ENCODE peak calls at places on chromosomes 4 and X, in six cellular contexts. W is endodermal cell; M is left ventricle myocardium inferior; L is PC-3; Z is mesendoderm; S is CD8-positive, alpha-beta memory T cell. B is an unnamed sample.

GRCh38 chr4:2324891-2325290 is 63.0 kb upstream of the MXD4 start:
- DNase-seq in W (no peak), S (no peak), L (no peak), Z (no peak), M (no peak), B (no peak)

GRCh38 chr4:174218127-174218790 is 65.2 kb downstream of the FBXO8 start:
- DNase-seq in S (no peak), L (no peak), Z (peak; percentile 95), W (peak; percentile 79), M (no peak), B (no peak)

GRCh38 chrX:112832481-112833095 is 8.0 kb downstream of the AMOT start:
- DNase-seq in S (no peak), L (peak; percentile 47), W (peak; percentile 82), Z (peak; percentile 53), M (no peak), B (no peak)

GRCh38 chr4:1414831-1415680 is 8.8 kb upstream of the NKX1-1 start:
- DNase-seq in S (peak; percentile 34), Z (no peak), L (no peak), M (no peak), W (peak; percentile 45), B (peak; percentile 26)

GRCh38 chrX:105220636-105221035 is at the start of gene TEX13A:
- DNase-seq in Z (no peak), M (no peak), W (no peak), S (no peak), L (no peak), B (no peak)

GRCh38 chr4:106365613-106366012 is 3.0 kb downstream of the GIMD1 start:
- DNase-seq in M (no peak), L (peak; percentile 82), S (no peak), W (no peak), Z (peak; percentile 3), B (no peak)

GRCh38 chr4:122728781-122729330 is 3.6 kb upstream of the BBS12 start:
- DNase-seq in Z (no peak), L (no peak), M (no peak), S (no peak), W (no peak), B (no peak)

GRCh38 chr4:165921546-165921945 is 48.5 kb downstream of the TLL1 start:
- DNase-seq in M (no peak), L (no peak), W (no peak), Z (no peak), S (no peak), B (no peak)

GRCh38 chrX:10071451-10072163 is 85.2 kb upstream of the CLCN4 start:
- DNase-seq in W (no peak), S (no peak), L (no peak), Z (no peak), M (no peak), B (no peak)

GRCh38 chrX:68358679-68359078 is 74.6 kb downstream of the OPHN1 start:
- DNase-seq in S (no peak), L (no peak), W (no peak), M (no peak), Z (no peak), B (no peak)

GRCh38 chr4:80529021-80529420 is 193.5 kb downstream of the CFAP299 start:
- DNase-seq in S (no peak), W (no peak), Z (no peak), L (no peak), M (no peak), B (no peak)

GRCh38 chr4:95263391-95263790 is 285.4 kb downstream of the UNC5C start:
- DNase-seq in W (no peak), M (no peak), Z (no peak), L (no peak), S (no peak), B (no peak)

GRCh38 chrX:19544693-19545305 is 29.5 kb upstream of the MAP3K15 start:
- DNase-seq in S (peak; percentile 46), Z (peak; percentile 45), L (peak; percentile 76), W (peak; percentile 73), M (no peak), B (no peak)

GRCh38 chr4:151173751-151174325 is 74.4 kb downstream of the RPS3A start:
- DNase-seq in Z (no peak), L (no peak), W (no peak), S (no peak), M (peak; percentile 73), B (peak; percentile 52)

GRCh38 chrX:41522071-41522470 is 74.9 kb downstream of the NYX start:
- DNase-seq in Z (peak; percentile 8), M (no peak), S (no peak), L (no peak), W (no peak), B (no peak)

GRCh38 chr4:126778348-126778747 is 854.4 kb upstream of the INTU start:
- DNase-seq in W (no peak), M (no peak), S (no peak), Z (no peak), L (peak; percentile 30), B (no peak)

GRCh38 chr4:159106636-159107035 is 3.8 kb downstream of the RAPGEF2 start:
- DNase-seq in Z (no peak), L (no peak), S (no peak), W (no peak), M (no peak), B (no peak)

GRCh38 chr4:53706422-53707032 is 115.2 kb upstream of the LNX1 start:
- DNase-seq in Z (peak; percentile 74), S (no peak), L (peak; percentile 87), M (no peak), W (peak; percentile 56), B (no peak)

GRCh38 chr4:91089194-91089593 is 962.0 kb downstream of the CCSER1 start:
- DNase-seq in Z (no peak), W (no peak), S (no peak), M (no peak), L (no peak), B (no peak)

GRCh38 chr4:9812530-9813340 is 31.3 kb downstream of the DRD5 start:
- DNase-seq in L (no peak), S (no peak), M (no peak), Z (peak; percentile 20), W (no peak), B (no peak)

GRCh38 chr4:127685292-127685691 is 44.9 kb upstream of the SLC25A31 start:
- DNase-seq in W (no peak), S (no peak), Z (peak; percentile 23), M (no peak), L (peak; percentile 54), B (no peak)

GRCh38 chr4:7226993-7227392 is 34.7 kb downstream of the SORCS2 start:
- DNase-seq in S (no peak), W (no peak), L (no peak), Z (no peak), M (no peak), B (no peak)

GRCh38 chrX:115531818-115532403 is 29.1 kb upstream of the PLS3 start:
- DNase-seq in Z (no peak), S (no peak), W (no peak), M (no peak), L (peak; percentile 80), B (no peak)

GRCh38 chr4:44221407-44221806 is 227.2 kb downstream of the KCTD8 start:
- DNase-seq in M (no peak), L (no peak), S (no peak), Z (no peak), W (no peak), B (no peak)

GRCh38 chr4:24690436-24690835 is 104.9 kb upstream of the SOD3 start:
- DNase-seq in S (no peak), L (peak; percentile 27), Z (peak; percentile 23), M (no peak), W (no peak), B (no peak)
- H3K27ac ChIP-seq in S (no peak overlapping the region), L (no peak overlapping the region), Z (no peak overlapping the region), M (peak overlapping the region; percentile 17), W (no peak overlapping the region), B (peak overlapping the region; percentile 50)

DNA sequence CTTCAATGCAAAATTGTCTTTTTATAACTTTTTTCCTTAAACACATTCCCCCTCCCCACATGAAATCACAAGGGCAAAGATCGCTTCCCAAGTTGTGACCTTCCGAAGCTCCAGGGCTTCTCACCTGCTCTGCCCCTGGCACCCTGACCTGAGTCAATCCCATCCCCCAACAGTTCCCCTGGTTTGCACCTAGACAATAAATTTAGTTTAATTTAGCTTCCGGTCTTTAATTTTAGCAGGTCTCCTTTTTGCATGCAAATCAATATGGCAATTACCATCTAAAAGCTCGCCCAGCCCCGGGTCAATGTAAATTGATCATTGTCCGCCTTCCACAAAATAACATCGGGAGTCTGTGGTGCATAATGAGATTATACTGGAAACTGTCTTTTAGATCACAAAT is 6.8 kb downstream of the BCOR start:
- DNase-seq in W (peak; percentile 74), S (no peak), Z (no peak), M (no peak), L (no peak), B (no peak)
- H3K4me3 ChIP-seq in W (peak overlapping the region; percentile 43), S (no peak overlapping the region), Z (no peak overlapping the region), M (peak overlapping the region; percentile 63), L (peak overlapping the region; percentile 66), B (peak overlapping the region; percentile 50)

GRCh38 chr4:139554726-139555072 is 1.3 kb downstream of the SETD7 start:
- DNase-seq in L (no peak), Z (no peak), S (no peak), W (no peak), M (no peak), B (no peak)

GRCh38 chr4:139552506-139552905 is 3.5 kb downstream of the SETD7 start:
- DNase-seq in W (peak; percentile 57), L (no peak), S (no peak), M (no peak), Z (peak; percentile 37), B (no peak)

GRCh38 chr4:139555073-139555704 is 830 bp downstream of the SETD7 start:
- DNase-seq in M (peak; percentile 91), S (peak; percentile 91), Z (peak; percentile 97), L (peak; percentile 77), W (peak; percentile 93), B (peak; percentile 92)

GRCh38 chr4:139552908-139553307 is 3.1 kb downstream of the SETD7 start:
- DNase-seq in L (no peak), S (no peak), Z (no peak), W (no peak), M (peak; percentile 38), B (peak; percentile 66)

GRCh38 chr4:139553751-139554670 is 2.0 kb downstream of the SETD7 start:
- DNase-seq in M (no peak), S (no peak), W (no peak), L (no peak), Z (peak; percentile 62), B (no peak)
- H3K4me1 ChIP-seq in M (peaks cover 88% of the 10 kb centered on the region), S (peaks cover 18% of the 10 kb centered on the region), W (peaks cover 24% of the 10 kb centered on the region), L (peaks cover 12% of the 10 kb centered on the region), Z (peaks cover 18% of the 10 kb centered on the region), B (peaks cover 18% of the 10 kb centered on the region)

GRCh38 chr4:3405176-3405575 is 36.6 kb upstream of the HGFAC start:
- DNase-seq in W (no peak), L (no peak), Z (no peak), S (no peak), M (no peak), B (no peak)
- H3K27ac ChIP-seq in W (no peak overlapping the region), L (no peak overlapping the region), Z (peak overlapping the region; percentile 3), S (no peak overlapping the region), M (no peak overlapping the region), B (no peak overlapping the region)

GRCh38 chr4:109506890-109507289 is 53.2 kb upstream of the MCUB start:
- DNase-seq in Z (no peak), W (no peak), M (no peak), S (no peak), L (peak; percentile 5), B (no peak)
- H3K4me3 ChIP-seq in Z (no peak overlapping the region), W (no peak overlapping the region), M (no peak overlapping the region), S (no peak overlapping the region), L (no peak overlapping the region), B (no peak overlapping the region)

GRCh38 chr4:23382880-23383279 is 507.0 kb downstream of the PPARGC1A start:
- DNase-seq in S (no peak), L (peak; percentile 23), M (no peak), Z (peak; percentile 36), W (no peak), B (no peak)
- H3K4me1 ChIP-seq in S (no peaks in the 10 kb centered on the region), L (no peaks in the 10 kb centered on the region), M (no peaks in the 10 kb centered on the region), Z (no peaks in the 10 kb centered on the region), W (no peaks in the 10 kb centered on the region), B (no peaks in the 10 kb centered on the region)